ENCODE peak calls at places on chromosomes 3 and 15, in four cellular contexts. P is astrocyte of the hippocampus; G is ureter; E is activated T-cell treated with anti-CD3 and anti-CD28 coated beads, Interleukin-2, amount 50 U/mL, for 72 hours. R is an unnamed sample.

GRCh38 chr3:128270559-128271492 is 117.5 kb downstream of the EEFSEC start:
- DNase-seq in P (no peak), G (no peak), E (no peak), R (peak; percentile 41)

GRCh38 chr3:192207661-192208060 is 519.7 kb downstream of the FGF12 start:
- DNase-seq in P (peak; percentile 54), E (no peak), G (no peak), R (no peak)

GRCh38 chr15:52710050-52710709 is 31.0 kb upstream of the ATOSA start:
- DNase-seq in G (no peak), E (no peak), P (no peak), R (no peak)

GRCh38 chr3:52779411-52780297 is 2.3 kb downstream of the ITIH1 start:
- DNase-seq in P (no peak), E (no peak), G (no peak), R (no peak)

GRCh38 chr15:92904832-92905640 is 4.9 kb downstream of the CHD2 start:
- DNase-seq in E (no peak), P (no peak), G (no peak), R (no peak)

GRCh38 chr3:39150170-39150802 is 3.1 kb downstream of the CSRNP1 start:
- DNase-seq in G (no peak), P (no peak), E (no peak), R (no peak)

GRCh38 chr3:9615003-9615628 is 34.2 kb upstream of the MTMR14 start:
- DNase-seq in E (no peak), G (no peak), P (no peak), R (no peak)

GRCh38 chr15:88615303-88616107 is 5.6 kb upstream of the AEN start:
- DNase-seq in P (no peak), E (no peak), G (no peak), R (no peak)

GRCh38 chr15:62958528-62958927 is 84.0 kb upstream of the TPM1 start:
- DNase-seq in E (no peak), G (no peak), P (peak; percentile 57), R (no peak)

GRCh38 chr3:194485471-194485875 is 1.3 kb downstream of the ATP13A3 start:
- DNase-seq in P (peak; percentile 45), G (no peak), E (no peak), R (no peak)

GRCh38 chr15:94206463-94207167 is 24.7 kb upstream of the MCTP2 start:
- DNase-seq in P (peak; percentile 56), G (no peak), E (peak; percentile 64), R (no peak)

GRCh38 chr15:96428742-96429141 is 98.2 kb downstream of the NR2F2 start:
- DNase-seq in G (no peak), E (no peak), P (peak; percentile 69), R (no peak)

GRCh38 chr3:13548696-13549512 is at the start of gene FBLN2:
- DNase-seq in P (peak; percentile 73), G (no peak), E (peak; percentile 33), R (peak; percentile 84)

GRCh38 chr3:18443670-18444596 is 18.8 kb upstream of the SATB1 start:
- DNase-seq in G (peak; percentile 51), P (peak; percentile 46), E (peak; percentile 34), R (peak; percentile 61)

GRCh38 chr15:76196286-76196948 is 114.9 kb downstream of the ETFA start:
- DNase-seq in P (peak; percentile 84), E (no peak), G (peak; percentile 88), R (no peak)

GRCh38 chr15:68271854-68272471 is 5.6 kb upstream of the FEM1B start:
- DNase-seq in P (peak; percentile 71), G (peak; percentile 82), E (no peak), R (no peak)

GRCh38 chr3:197528190-197528589 is 27.6 kb downstream of the BDH1 start:
- DNase-seq in G (no peak), E (no peak), P (no peak), R (no peak)

GRCh38 chr3:139312959-139313358 is 30.9 kb upstream of the MRPS22 start:
- DNase-seq in G (no peak), E (no peak), P (no peak), R (no peak)

GRCh38 chr15:74692327-74692726 is 3.5 kb downstream of the EDC3 start:
- DNase-seq in P (no peak), G (no peak), E (no peak), R (no peak)

GRCh38 chr15:83436513-83437158 is 10.5 kb upstream of the SH3GL3 start:
- DNase-seq in P (peak; percentile 76), E (no peak), G (no peak), R (no peak)

GRCh38 chr15:98124576-98124975 is 164.1 kb downstream of the ARRDC4 start:
- DNase-seq in G (no peak), E (no peak), P (peak; percentile 10), R (no peak)

GRCh38 chr15:70098461-70099166 is 897 bp upstream of the TLE3 start:
- DNase-seq in P (peak; percentile 68), E (peak; percentile 33), G (no peak), R (peak; percentile 86)

GRCh38 chr15:41559489-41560177 is 621 bp downstream of the TYRO3 start:
- DNase-seq in P (peak; percentile 49), G (no peak), E (no peak), R (peak; percentile 63)

GRCh38 chr15:62413786-62414185 is 248.7 kb upstream of the C2CD4B start:
- DNase-seq in G (no peak), P (no peak), E (no peak), R (no peak)

GRCh38 chr3:144259267-144259666 is 287.6 kb downstream of the DIPK2A start:
- DNase-seq in E (no peak), P (peak; percentile 17), G (no peak), R (no peak)

GRCh38 chr3:64673159-64673715 is 14.6 kb downstream of the ADAMTS9 start:
- DNase-seq in E (no peak), G (no peak), P (no peak), R (no peak)

GRCh38 chr3:148379763-148380162 is 317.9 kb upstream of the AGTR1 start:
- DNase-seq in G (no peak), P (peak; percentile 68), E (no peak), R (no peak)

GRCh38 chr15:29668120-29668602 is 154.1 kb downstream of the TJP1 start:
- DNase-seq in G (no peak), P (peak; percentile 89), E (peak; percentile 41), R (peak; percentile 84)

GRCh38 chr3:99176169-99176964 is 274.9 kb upstream of the DCBLD2 start:
- DNase-seq in G (no peak), E (no peak), P (no peak), R (no peak)

GRCh38 chr3:150371741-150372254 is 36.3 kb upstream of the TSC22D2 start:
- DNase-seq in G (peak; percentile 74), E (no peak), P (peak; percentile 99), R (no peak)

GRCh38 chr15:39338251-39338650 is 242.6 kb upstream of the THBS1 start:
- DNase-seq in P (no peak), G (no peak), E (no peak), R (no peak)

GRCh38 chr3:166837535-166837934 is 542.6 kb downstream of the ZBBX start:
- DNase-seq in G (no peak), P (peak; percentile 2), E (no peak), R (no peak)

GRCh38 chr15:38564557-38565286 is at the start of gene RASGRP1:
- DNase-seq in P (peak; percentile 90), E (peak; percentile 90), G (peak; percentile 62), R (peak; percentile 85)

GRCh38 chr15:51286816-51287215 is 51.6 kb downstream of the CYP19A1 start:
- DNase-seq in E (no peak), G (no peak), P (no peak), R (no peak)

GRCh38 chr3:142601713-142602112 is 5.5 kb downstream of the PLS1 start:
- DNase-seq in E (no peak), G (no peak), P (peak; percentile 46), R (no peak)